ENCODE peak calls at places on chromosomes 13 and 19, in eight cellular contexts. L, Z, H, K, D, B, G and Q are unnamed samples.

GRCh38 chr19:53786744-53787143 is 37.4 kb downstream of the NLRP12 start:
- DNase-seq in G (no peak), H (no peak), Z (no peak), B (no peak), K (no peak), D (no peak), L (no peak), Q (no peak)

GRCh38 chr19:39827216-39827615 is 6.7 kb downstream of the DYRK1B start:
- DNase-seq in Z (no peak), B (no peak), D (no peak), H (no peak), K (no peak), L (no peak), G (no peak), Q (no peak)

GRCh38 chr19:32936065-32936464 is 35.7 kb downstream of the CEP89 start:
- DNase-seq in B (no peak), K (no peak), Z (no peak), D (no peak), L (no peak), G (no peak), H (no peak), Q (no peak)

GRCh38 chr19:19588546-19588945 is 29.9 kb downstream of the PBX4 start:
- DNase-seq in B (no peak), Z (no peak), D (no peak), K (no peak), H (no peak), L (no peak), G (no peak), Q (no peak)

GRCh38 chr13:27599845-27600553 is 20.3 kb downstream of the LNX2 start:
- DNase-seq in Z (no peak), L (peak), D (no peak), G (no peak), K (no peak), B (peak), H (peak), Q (no peak)

GRCh38 chr13:111915104-111915551 is 151.8 kb upstream of the SOX1 start:
- DNase-seq in H (no peak), G (no peak), B (no peak), L (no peak), Z (no peak), K (no peak), D (no peak), Q (no peak)

GRCh38 chr19:18698321-18699167 is 15.1 kb downstream of the CRTC1 start:
- DNase-seq in G (no peak), B (no peak), L (no peak), H (no peak), D (no peak), Z (no peak), K (no peak), Q (no peak)

GRCh38 chr19:46435009-46435408 is 6.3 kb upstream of the PNMA8C start:
- DNase-seq in L (no peak), G (no peak), D (no peak), B (no peak), Z (no peak), H (no peak), K (no peak), Q (no peak)

GRCh38 chr19:42942187-42942789 is 5.3 kb upstream of the PSG7 start:
- DNase-seq in Z (peak), G (no peak), H (no peak), K (no peak), D (no peak), B (no peak), L (no peak), Q (no peak)

GRCh38 chr19:21677696-21678418 is 89.5 kb downstream of the ZNF100 start:
- DNase-seq in D (no peak), L (no peak), H (no peak), K (no peak), B (no peak), G (peak), Z (peak), Q (no peak)

GRCh38 chr19:19206938-19207337 is 3.7 kb upstream of the NR2C2AP start:
- DNase-seq in K (no peak), G (no peak), Z (no peak), B (no peak), L (no peak), H (no peak), D (no peak), Q (no peak)

GRCh38 chr13:60431108-60431700 is 34.2 kb downstream of the TDRD3 start:
- DNase-seq in D (no peak), B (no peak), G (no peak), L (no peak), H (peak), K (no peak), Z (no peak), Q (no peak)

GRCh38 chr13:60379837-60380236 is 17.2 kb upstream of the TDRD3 start:
- DNase-seq in B (no peak), G (no peak), D (no peak), H (no peak), Z (no peak), K (no peak), L (no peak), Q (no peak)

GRCh38 chr13:72403396-72404010 is 323.9 kb downstream of the MZT1 start:
- DNase-seq in K (no peak), H (no peak), G (no peak), L (no peak), Z (no peak), D (no peak), B (no peak), Q (no peak)

GRCh38 chr13:23799945-23800344 is 89.3 kb downstream of the MIPEP start:
- DNase-seq in B (no peak), G (no peak), L (no peak), H (no peak), Z (no peak), K (no peak), D (no peak), Q (no peak)

GRCh38 chr19:31331536-31331935 is 17.7 kb downstream of the TSHZ3 start:
- DNase-seq in K (peak), D (no peak), Z (no peak), G (no peak), B (peak), H (no peak), L (no peak), Q (no peak)

GRCh38 chr13:112587359-112587766 is 590 bp downstream of the TUBGCP3 start:
- DNase-seq in D (peak), K (peak), L (peak), G (peak), H (peak), B (peak), Z (peak), Q (peak)

GRCh38 chr19:44112802-44113137 is 429 bp upstream of the ZNF225 start:
- DNase-seq in K (no peak), L (no peak), D (no peak), B (no peak), G (no peak), H (no peak), Z (no peak), Q (no peak)

GRCh38 chr19:4638330-4638729 is 986 bp upstream of the TNFAIP8L1 start:
- DNase-seq in G (no peak), K (peak), Z (no peak), B (no peak), H (peak), L (peak), D (peak), Q (peak)

GRCh38 chr19:4639531-4640246 is 373 bp downstream of the TNFAIP8L1 start:
- DNase-seq in K (peak), H (peak), G (peak), B (no peak), L (no peak), Z (no peak), D (peak), Q (peak)

GRCh38 chr19:4640247-4641000 is 1.1 kb downstream of the TNFAIP8L1 start:
- DNase-seq in L (no peak), K (no peak), D (no peak), B (no peak), G (no peak), H (no peak), Z (no peak), Q (peak)

GRCh38 chr19:4641132-4641531 is 1.8 kb downstream of the TNFAIP8L1 start:
- DNase-seq in K (no peak), Z (no peak), D (no peak), B (no peak), L (no peak), H (no peak), G (no peak), Q (no peak)

DNA sequence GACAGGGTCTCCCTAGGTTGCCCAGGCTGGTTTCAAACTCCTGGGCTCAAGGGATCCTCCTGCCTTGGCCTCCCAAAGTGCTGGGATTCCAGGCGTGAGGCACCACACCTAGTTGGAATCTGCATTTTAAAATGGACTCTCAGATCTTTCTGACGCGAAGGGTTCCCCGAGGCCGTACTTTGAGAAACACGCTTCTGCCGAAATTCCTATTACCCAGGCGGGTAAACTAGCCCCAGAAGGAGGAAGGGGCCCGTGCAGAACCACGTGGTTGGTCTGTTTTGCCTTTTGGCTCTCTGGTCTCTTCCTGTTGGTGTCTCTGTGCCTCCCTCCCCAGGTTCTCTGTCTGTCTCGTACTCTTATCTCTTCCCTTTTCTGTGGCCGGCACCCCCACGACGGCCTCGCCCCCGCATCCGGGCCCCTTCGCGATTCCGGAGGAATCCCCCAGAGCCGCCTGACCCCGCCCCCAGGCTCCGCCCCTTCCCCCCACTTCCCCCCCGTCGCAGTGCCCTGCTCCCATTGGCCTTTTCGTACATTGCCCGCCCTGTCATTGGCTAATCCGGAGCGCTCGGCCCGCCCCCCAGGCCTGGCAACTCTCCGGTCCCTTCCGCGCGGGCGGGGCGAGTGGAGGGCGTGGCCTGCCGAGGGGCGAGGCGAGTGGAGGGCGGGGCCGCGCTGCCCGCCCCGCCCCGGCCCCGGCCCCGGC is at the start of gene TNFAIP8L1:
- DNase-seq in B (peak), D (peak), H (peak), Z (peak), G (peak), K (peak), L (peak), Q (peak)
- TF ChIP-seq POLR2A in B (no peak), D (no peak), H (no peak), Z (no peak), G (peak), K (no peak), L (no peak), Q (no peak)

GRCh38 chr13:90793261-90793785 is 554.2 kb upstream of the MIR17HG start:
- DNase-seq in B (no peak), L (no peak), K (no peak), G (no peak), H (no peak), D (no peak), Z (no peak), Q (no peak)
- TF ChIP-seq POLR2A in B (no peak), L (no peak), K (no peak), G (no peak), H (no peak), D (no peak), Z (no peak), Q (no peak)

DNA sequence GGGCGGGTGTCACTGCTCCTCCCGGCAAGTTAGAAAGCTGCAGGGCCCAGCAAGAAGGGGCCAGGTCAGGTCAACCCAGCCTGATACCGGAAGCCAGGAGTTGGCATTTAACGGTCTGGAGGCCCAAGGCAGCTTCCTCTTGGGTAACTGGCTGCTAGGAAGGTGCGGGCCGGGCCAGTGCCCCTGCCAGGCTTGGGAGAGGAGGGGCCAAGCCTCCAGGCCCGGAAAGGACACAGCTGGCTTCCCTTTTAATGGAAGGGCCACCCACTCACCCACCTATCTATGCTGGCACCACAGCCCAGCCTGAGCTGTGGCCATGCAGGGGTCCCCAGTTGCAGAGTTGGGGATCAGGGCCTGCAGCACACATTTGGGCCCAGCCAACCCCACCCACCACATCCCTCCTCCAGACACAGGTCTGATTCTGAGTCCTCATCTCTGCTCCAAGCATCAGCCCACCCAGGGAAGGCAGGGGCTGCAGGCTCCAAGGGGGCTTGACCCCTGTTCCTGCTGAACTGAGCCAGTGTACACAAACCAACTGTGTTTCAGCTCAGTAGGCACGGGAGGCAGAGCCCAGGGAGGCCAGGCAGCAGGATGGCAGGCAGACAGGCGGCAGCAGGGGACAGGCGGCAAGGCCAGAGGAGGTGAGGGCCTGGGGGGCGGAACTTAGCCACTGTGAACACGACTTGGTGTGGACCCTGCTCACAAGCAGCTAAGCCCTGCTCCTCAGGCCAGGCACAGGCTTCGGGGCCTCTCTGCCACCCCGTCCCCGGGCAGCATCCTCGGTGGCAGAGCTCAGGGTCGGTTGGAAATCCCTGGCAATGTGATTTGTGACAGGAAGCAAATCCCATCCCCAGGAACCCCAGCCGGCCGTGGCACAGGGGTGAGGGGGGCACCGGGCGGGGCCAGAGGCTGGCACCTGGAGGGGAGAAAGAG is 40.8 kb downstream of the ZSWIM4 start:
- DNase-seq in K (peak), D (peak), G (no peak), H (no peak), B (no peak), Z (no peak), L (peak), Q (peak)
- TF ChIP-seq POLR2A in K (no peak), D (no peak), G (peak), H (no peak), B (no peak), Z (no peak), L (no peak), Q (no peak)

DNA sequence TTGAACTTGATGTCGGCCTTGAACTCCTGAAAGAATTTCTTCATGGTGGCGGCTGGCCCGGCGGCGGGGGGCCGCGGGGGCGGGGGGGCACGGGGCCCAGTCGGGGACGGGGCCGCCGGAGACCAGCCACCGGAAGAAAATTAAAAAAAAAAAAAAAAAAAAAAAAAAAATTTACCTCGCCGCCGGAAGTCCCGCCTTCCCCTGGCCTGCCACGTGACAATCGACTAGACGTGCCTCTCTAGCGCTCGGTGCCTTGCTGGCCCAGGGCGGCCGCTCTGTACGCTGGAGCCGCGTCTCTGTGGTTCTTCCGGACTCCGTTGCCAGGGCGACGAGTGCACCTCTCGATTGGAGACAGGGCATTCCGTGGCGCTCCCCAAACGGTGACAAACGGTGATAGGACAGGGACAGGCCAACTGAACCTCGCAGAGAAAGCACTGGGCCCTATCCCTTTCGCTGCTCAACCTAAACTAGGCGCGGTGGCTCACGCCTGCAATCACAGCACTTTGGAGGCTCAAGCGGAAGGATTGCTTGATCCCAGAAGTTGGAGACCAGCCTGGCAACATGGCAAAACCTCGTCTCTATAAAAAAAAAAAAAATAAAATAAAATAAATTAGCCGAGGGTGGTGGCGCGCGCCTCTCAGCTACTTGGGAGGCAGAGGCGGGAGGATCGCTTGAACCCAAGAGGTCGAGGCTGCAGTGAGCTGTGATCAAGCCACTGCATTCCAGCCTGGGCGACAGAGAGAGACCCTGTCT is at the start of gene UBXN6:
- DNase-seq in K (peak), H (peak), D (peak), Z (peak), G (peak), L (peak), B (peak), Q (peak)
- TF ChIP-seq POLR2A in K (no peak), H (peak), D (no peak), Z (no peak), G (peak), L (no peak), B (no peak), Q (no peak)

DNA sequence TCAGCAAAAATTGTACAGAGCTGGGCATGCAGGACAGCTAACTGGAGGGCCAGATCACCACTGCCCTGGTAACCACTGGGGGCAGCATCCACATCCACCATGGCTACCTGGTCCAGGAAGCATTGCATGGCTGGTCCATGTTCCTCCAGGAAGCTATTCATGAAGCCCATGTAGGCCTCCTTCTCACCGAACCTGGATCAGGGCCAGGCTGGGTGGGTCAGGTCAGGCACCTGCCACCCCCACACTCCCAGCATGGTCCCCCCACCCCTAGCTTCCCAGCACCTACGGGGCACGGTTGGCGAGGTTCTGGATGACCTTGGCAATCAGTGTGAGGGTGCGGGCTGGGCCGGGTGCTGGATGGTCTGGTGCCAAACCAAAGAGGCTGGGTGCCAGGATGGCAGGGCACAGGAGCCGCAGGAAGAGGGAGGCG is 4.6 kb upstream of the WIZ start:
- DNase-seq in H (no peak), L (no peak), B (peak), Z (no peak), D (no peak), K (no peak), G (peak), Q (peak)
- TF ChIP-seq POLR2A in H (no peak), L (no peak), B (no peak), Z (no peak), D (no peak), K (no peak), G (no peak), Q (no peak)

GRCh38 chr19:1273263-1274041 is 1.9 kb upstream of the FAM174C start:
- DNase-seq in G (no peak), B (no peak), H (no peak), Z (no peak), K (no peak), D (no peak), L (peak), Q (peak)
- TF ChIP-seq POLR2A in G (peak), B (no peak), H (peak), Z (no peak), K (no peak), D (no peak), L (peak), Q (peak)

DNA sequence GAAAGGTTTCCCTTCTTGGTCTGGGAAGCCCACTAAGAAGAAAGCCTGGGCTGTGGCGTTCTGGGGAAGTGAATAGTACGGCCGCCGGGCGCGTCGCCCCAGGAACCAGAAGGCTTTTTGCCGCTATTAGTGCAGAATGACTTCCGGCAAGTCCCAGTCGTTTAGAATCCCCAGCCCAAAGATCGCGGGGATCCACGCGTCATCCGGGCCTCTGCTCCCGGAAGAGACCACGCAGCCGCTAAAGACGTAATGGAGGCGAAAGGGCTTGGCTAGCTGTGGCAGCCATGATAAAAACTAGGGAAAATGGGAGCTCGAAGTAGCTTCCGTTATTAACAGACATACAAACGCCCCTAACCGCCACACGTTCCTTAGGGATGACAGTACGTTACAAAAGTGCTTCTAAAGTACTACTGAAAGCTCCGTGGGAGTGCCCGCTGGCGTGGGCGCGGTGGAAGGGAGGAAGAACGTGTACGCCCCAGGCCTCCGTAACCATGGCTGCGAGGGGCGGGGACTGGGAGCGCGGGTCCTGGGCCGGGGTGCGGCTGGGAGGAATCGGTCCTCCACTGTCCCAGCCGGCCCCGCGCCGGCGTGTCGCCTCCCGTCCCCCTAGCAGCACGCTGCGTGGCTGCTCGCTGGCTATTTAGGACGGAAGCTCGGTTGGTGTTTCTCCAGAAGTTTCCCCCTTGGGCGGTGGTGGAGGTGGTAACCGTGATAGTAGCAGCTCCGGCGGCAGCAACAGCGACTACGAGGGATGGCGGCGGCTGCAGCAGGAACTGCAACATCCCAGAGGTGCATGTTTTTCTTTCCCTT is at the start of gene SUGT1:
- DNase-seq in D (peak), G (peak), L (peak), Z (peak), B (peak), H (peak), K (peak), Q (peak)
- TF ChIP-seq POLR2A in D (peak), G (peak), L (peak), Z (no peak), B (no peak), H (peak), K (no peak), Q (peak)

GRCh38 chr19:56507446-56508281 is at the start of gene ZNF471:
- DNase-seq in D (peak), K (peak), L (peak), G (peak), Z (peak), B (peak), H (peak), Q (peak)
- TF ChIP-seq POLR2A in D (peak), K (peak), L (no peak), G (peak), Z (no peak), B (no peak), H (no peak), Q (no peak)